ENCODE peak calls at places on chromosome 9, in seven cellular contexts. B is stomach, R is sigmoid colon, Z is prostate gland, G is SK-N-SH, A is HCT116, I is H1. L is an unnamed sample.

GRCh38 chr9:16312116-16312515 is 558.4 kb downstream of the BNC2 start:
- DNase-seq in B (no peak), R (no peak), Z (no peak), G (no peak), A (no peak), I (no peak), L (no peak)

GRCh38 chr9:3498691-3499090 is 27.1 kb downstream of the RFX3 start:
- DNase-seq in B (no peak), R (no peak), Z (no peak), G (peak), A (no peak), I (no peak), L (no peak)

GRCh38 chr9:125525846-125526619 is 181.0 kb downstream of the MAPKAP1 start:
- DNase-seq in B (no peak), R (no peak), Z (no peak), G (no peak), A (no peak), I (no peak), L (no peak)

GRCh38 chr9:76322810-76323209 is 71.4 kb downstream of the RFK start:
- DNase-seq in B (no peak), R (no peak), Z (no peak), G (no peak), A (no peak), I (no peak), L (no peak)

GRCh38 chr9:93116049-93116961 is 17.7 kb downstream of the NINJ1 start:
- DNase-seq in B (peak), R (peak), Z (no peak), G (no peak), A (no peak), I (no peak), L (no peak)

GRCh38 chr9:76560481-76560891 is 101.5 kb downstream of the GCNT1 start:
- DNase-seq in B (no peak), R (no peak), Z (no peak), G (no peak), A (no peak), I (no peak), L (no peak)

GRCh38 chr9:93891050-93891449 is 64.1 kb downstream of the BARX1 start:
- DNase-seq in B (no peak), R (no peak), Z (peak), G (no peak), A (no peak), I (no peak), L (no peak)

GRCh38 chr9:129881547-129882324 is 46.5 kb downstream of the USP20 start:
- DNase-seq in B (no peak), R (no peak), Z (no peak), G (peak), A (no peak), I (no peak), L (no peak)

GRCh38 chr9:5953743-5954707 is 61.4 kb downstream of the RANBP6 start:
- DNase-seq in B (no peak), R (no peak), Z (no peak), G (no peak), A (no peak), I (no peak), L (no peak)

DNA sequence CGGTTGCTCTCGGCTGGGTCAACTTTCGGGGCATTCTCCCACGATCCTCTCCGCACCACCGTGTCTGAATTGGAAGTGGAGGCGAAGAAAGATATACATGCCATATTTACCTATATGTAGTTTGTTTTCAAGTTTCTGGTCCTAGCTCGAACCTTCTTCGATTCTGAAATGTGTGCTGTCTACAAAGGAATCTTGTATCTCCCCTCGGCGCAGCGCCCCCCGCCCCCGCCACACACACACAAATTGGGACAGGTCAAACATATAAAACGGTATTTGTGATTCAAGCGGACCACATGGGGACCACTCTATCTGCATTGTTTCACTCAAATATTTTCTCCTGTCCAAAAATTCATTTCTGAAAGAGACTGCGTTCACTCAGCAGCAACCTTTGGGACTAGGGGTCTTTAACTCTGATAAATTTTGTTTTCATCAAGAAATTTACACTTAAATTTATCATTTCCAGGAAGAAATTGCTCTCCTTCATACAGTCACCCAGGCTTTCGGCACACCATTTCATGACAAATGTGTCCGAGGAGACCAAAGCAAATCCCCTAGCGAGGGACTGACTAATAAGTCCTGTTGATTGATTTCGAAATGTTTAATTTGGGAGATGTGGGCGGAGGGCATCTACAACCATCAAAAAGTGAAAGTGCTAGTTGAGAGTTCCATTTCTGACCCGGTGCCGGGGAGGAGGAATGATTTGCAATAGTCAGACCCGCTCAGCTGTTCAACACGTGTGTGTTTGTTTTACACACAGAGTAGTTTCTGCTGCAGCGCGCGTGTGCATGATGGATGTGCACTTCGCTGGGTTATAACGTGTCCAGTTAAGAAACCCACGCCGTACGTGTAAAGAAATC is 1.1 kb upstream of the NR4A3 start:
- DNase-seq in B (peak), R (peak), Z (peak), G (no peak), A (no peak), I (no peak), L (peak)
- H3K4me3 ChIP-seq in B (peak), R (peak), Z (peak), G (peak), A (peak), I (peak), L (peak)

DNA sequence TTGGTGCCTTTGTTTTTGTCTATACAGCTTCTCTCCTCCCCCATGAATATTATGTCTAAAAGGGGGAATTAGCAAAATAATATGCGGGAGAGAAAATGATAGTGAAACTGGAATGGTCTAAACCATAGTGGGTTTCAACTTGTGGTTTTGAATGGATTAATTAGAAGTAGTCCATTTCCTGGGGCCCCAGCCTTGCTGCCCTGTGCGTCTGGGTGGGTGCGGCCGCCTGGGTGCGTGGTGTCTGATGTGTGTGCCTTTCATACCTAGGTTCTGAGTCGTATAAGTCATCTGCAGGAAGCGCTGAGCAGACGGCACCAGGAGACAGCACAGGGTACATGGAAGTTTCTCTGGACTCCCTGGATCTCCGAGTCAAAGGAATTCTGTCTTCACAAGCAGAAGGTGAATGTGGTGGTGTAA is 120.0 kb upstream of the CACNA1B start:
- DNase-seq in B (no peak), R (no peak), Z (no peak), G (no peak), A (peak), I (no peak), L (no peak)
- TF ChIP-seq POLR2AphosphoS5 in B (no peak), R (no peak), Z (no peak), G (no peak), A (no peak), I (no peak), L (no peak)

GRCh38 chr9:87973122-87973521 is 1.2 kb downstream of the CDK20 start:
- DNase-seq in B (no peak), R (no peak), Z (no peak), G (no peak), A (no peak), I (no peak), L (no peak)
- H3K4me3 ChIP-seq in B (no peak), R (no peak), Z (no peak), G (no peak), A (no peak), I (no peak), L (no peak)

DNA sequence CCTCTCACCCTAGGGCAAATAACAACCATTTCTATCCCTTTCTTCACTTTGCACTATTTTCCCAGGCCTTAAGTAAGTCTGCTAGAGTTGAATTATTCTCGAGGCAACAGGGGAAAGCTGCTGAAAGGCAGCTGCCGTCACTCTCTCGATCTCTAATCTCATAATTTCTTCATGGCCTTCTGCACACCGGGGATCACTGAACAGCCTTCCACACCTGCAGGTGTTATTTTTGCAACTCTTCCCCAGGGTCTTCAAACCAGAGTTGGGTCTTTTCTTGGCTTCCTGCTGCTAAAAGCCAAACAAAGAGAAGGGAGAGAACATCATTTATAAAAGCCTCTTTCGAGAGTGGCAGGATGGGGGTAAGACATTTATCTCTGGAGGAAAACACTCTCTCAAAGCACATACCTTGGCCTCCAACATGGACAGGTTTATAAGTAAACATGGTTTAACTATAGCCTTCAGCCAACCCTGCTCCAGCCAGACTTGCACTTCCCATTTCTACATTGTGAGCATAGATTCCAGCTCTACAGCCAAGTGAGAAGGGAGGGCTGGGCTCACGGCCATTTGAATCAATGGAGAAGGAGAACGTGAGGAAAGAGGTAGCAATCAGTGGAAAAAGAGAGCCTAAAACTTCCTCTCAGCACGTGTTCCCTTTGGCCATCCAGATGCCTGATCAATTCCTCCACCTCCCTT is 465.0 kb downstream of the TLE1 start:
- DNase-seq in B (no peak), R (peak), Z (peak), G (no peak), A (no peak), I (no peak), L (no peak)
- TF ChIP-seq POLR2AphosphoS5 in B (no peak), R (peak), Z (peak), G (no peak), A (no peak), I (no peak), L (no peak)

GRCh38 chr9:115117999-115118470 is at the start of gene TNC:
- DNase-seq in B (peak), R (peak), Z (peak), G (peak), A (no peak), I (peak), L (peak)
- H3K4me3 ChIP-seq in B (peak), R (peak), Z (peak), G (peak), A (peak), I (peak), L (peak)

GRCh38 chr9:114038724-114039313 is 39.3 kb downstream of the AMBP start:
- DNase-seq in B (no peak), R (no peak), Z (no peak), G (no peak), A (no peak), I (peak), L (no peak)
- TF ChIP-seq POLR2AphosphoS5 in B (no peak), R (no peak), Z (no peak), G (no peak), A (no peak), I (no peak), L (no peak)

GRCh38 chr9:91159664-91160121 is 202.0 kb downstream of the AUH start:
- DNase-seq in B (peak), R (peak), Z (no peak), G (no peak), A (no peak), I (peak), L (peak)
- H3K4me3 ChIP-seq in B (peak), R (peak), Z (peak), G (no peak), A (no peak), I (no peak), L (no peak)

DNA sequence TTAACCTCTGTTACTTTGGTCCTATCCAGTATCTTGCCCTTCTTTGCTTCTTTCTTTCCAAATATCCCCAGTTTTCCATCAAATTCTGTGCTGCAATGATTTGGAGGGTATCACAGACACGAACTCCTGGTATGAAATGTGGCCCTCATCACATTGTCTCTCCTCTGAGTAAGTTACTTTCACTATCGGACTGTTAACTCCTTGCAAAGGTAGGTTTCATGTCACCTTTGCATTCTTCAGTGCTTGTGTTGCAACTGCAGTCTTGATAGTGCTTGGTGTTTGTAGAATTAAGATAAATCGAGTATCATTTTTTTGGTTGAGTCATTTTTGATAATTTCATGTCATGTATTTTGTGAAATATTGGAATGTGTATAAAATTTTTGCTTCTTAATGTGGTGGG is 414.9 kb upstream of the ADAMTSL1 start:
- DNase-seq in B (no peak), R (no peak), Z (no peak), G (no peak), A (no peak), I (no peak), L (no peak)
- TF ChIP-seq POLR2AphosphoS5 in B (no peak), R (no peak), Z (no peak), G (no peak), A (no peak), I (no peak), L (no peak)

GRCh38 chr9:36996677-36997076 is 37.4 kb downstream of the PAX5 start:
- DNase-seq in B (no peak), R (no peak), Z (no peak), G (no peak), A (no peak), I (no peak), L (no peak)

GRCh38 chr9:36997414-36997813 is 36.7 kb downstream of the PAX5 start:
- DNase-seq in B (no peak), R (no peak), Z (no peak), G (no peak), A (no peak), I (no peak), L (no peak)

GRCh38 chr9:36992501-36993316 is 41.4 kb downstream of the PAX5 start:
- DNase-seq in B (no peak), R (no peak), Z (no peak), G (peak), A (no peak), I (no peak), L (no peak)

GRCh38 chr9:36993933-36994764 is 39.9 kb downstream of the PAX5 start:
- DNase-seq in B (no peak), R (no peak), Z (no peak), G (peak), A (no peak), I (no peak), L (peak)

GRCh38 chr9:36995927-36996471 is 38.1 kb downstream of the PAX5 start:
- DNase-seq in B (peak), R (no peak), Z (peak), G (peak), A (peak), I (peak), L (peak)
- H3K4me3 ChIP-seq in B (peak), R (no peak), Z (no peak), G (no peak), A (peak), I (no peak), L (no peak)

GRCh38 chr9:112029921-112030444 is 133.4 kb downstream of the UGCG start:
- DNase-seq in B (peak), R (no peak), Z (no peak), G (no peak), A (no peak), I (no peak), L (peak)
- TF ChIP-seq POLR2AphosphoS5 in B (peak), R (no peak), Z (no peak), G (no peak), A (no peak), I (no peak), L (no peak)